ENCODE peak calls at places on chromosomes 7 and 10, in nine cellular contexts. P, Q, M, W, S, T, J, L and I are unnamed samples.

GRCh38 chr10:86007171-86007570 is 359.4 kb downstream of the GRID1 start:
- DNase-seq in P (no peak), Q (no peak), M (no peak), W (no peak), S (no peak), T (no peak), J (no peak), L (no peak), I (no peak)

GRCh38 chr10:28685717-28686116 is 8.4 kb downstream of the BAMBI start:
- DNase-seq in P (no peak), Q (no peak), M (peak; percentile 82), W (no peak), S (no peak), T (no peak), J (no peak), L (no peak), I (no peak)

GRCh38 chr7:74479066-74479781 is 25.5 kb downstream of the GTF2IRD1 start:
- DNase-seq in P (no peak), Q (no peak), M (no peak), W (peak; percentile 32), S (peak; percentile 54), T (peak; percentile 41), J (peak; percentile 70), L (no peak), I (peak; percentile 41)

GRCh38 chr10:59877191-59877671 is 29.1 kb downstream of the CCDC6 start:
- DNase-seq in P (no peak), Q (no peak), M (no peak), W (no peak), S (no peak), T (no peak), J (no peak), L (no peak), I (no peak)

GRCh38 chr10:44242826-44243225 is 142.1 kb downstream of the CXCL12 start:
- DNase-seq in P (no peak), Q (no peak), M (no peak), W (no peak), S (no peak), T (no peak), J (no peak), L (no peak), I (peak; percentile 1)

GRCh38 chr10:78190051-78190450 is 156.4 kb downstream of the RPS24 start:
- DNase-seq in P (no peak), Q (no peak), M (no peak), W (no peak), S (no peak), T (no peak), J (no peak), L (no peak), I (no peak)

GRCh38 chr7:150399861-150400778 is 21.0 kb downstream of the ZNF775 start:
- DNase-seq in P (no peak), Q (no peak), M (no peak), W (no peak), S (no peak), T (peak; percentile 25), J (peak; percentile 72), L (no peak), I (no peak)

GRCh38 chr7:106952175-106952657 is 87.1 kb downstream of the PIK3CG start:
- DNase-seq in P (no peak), Q (no peak), M (no peak), W (no peak), S (no peak), T (no peak), J (no peak), L (no peak), I (no peak)

GRCh38 chr10:86727992-86728559 is 28.3 kb upstream of the BMPR1A start:
- DNase-seq in P (no peak), Q (no peak), M (no peak), W (no peak), S (no peak), T (no peak), J (no peak), L (no peak), I (no peak)

GRCh38 chr7:133140994-133141595 is 59.2 kb upstream of the CHCHD3 start:
- DNase-seq in P (no peak), Q (no peak), M (no peak), W (no peak), S (no peak), T (no peak), J (peak; percentile 75), L (no peak), I (no peak)

GRCh38 chr7:44279731-44280505 is 45.5 kb downstream of the CAMK2B start:
- DNase-seq in P (peak; percentile 8), Q (no peak), M (no peak), W (peak; percentile 8), S (peak; percentile 3), T (no peak), J (peak; percentile 28), L (no peak), I (no peak)

GRCh38 chr7:48046458-48046857 is 11.1 kb downstream of the C7orf57 start:
- DNase-seq in P (no peak), Q (no peak), M (no peak), W (no peak), S (no peak), T (no peak), J (no peak), L (no peak), I (no peak)

GRCh38 chr10:20863008-20863407 is 34.1 kb downstream of the NEBL start:
- DNase-seq in P (no peak), Q (no peak), M (no peak), W (no peak), S (no peak), T (no peak), J (no peak), L (no peak), I (no peak)

GRCh38 chr10:20855398-20856038 is 41.6 kb downstream of the NEBL start:
- DNase-seq in P (no peak), Q (peak; percentile 5), M (peak; percentile 68), W (no peak), S (no peak), T (no peak), J (peak; percentile 11), L (no peak), I (no peak)

GRCh38 chr10:20853276-20853675 is 43.8 kb downstream of the NEBL start:
- DNase-seq in P (no peak), Q (no peak), M (no peak), W (no peak), S (no peak), T (no peak), J (no peak), L (no peak), I (no peak)

GRCh38 chr10:20856484-20856883 is 40.6 kb downstream of the NEBL start:
- DNase-seq in P (no peak), Q (no peak), M (no peak), W (no peak), S (no peak), T (no peak), J (no peak), L (no peak), I (no peak)

DNA sequence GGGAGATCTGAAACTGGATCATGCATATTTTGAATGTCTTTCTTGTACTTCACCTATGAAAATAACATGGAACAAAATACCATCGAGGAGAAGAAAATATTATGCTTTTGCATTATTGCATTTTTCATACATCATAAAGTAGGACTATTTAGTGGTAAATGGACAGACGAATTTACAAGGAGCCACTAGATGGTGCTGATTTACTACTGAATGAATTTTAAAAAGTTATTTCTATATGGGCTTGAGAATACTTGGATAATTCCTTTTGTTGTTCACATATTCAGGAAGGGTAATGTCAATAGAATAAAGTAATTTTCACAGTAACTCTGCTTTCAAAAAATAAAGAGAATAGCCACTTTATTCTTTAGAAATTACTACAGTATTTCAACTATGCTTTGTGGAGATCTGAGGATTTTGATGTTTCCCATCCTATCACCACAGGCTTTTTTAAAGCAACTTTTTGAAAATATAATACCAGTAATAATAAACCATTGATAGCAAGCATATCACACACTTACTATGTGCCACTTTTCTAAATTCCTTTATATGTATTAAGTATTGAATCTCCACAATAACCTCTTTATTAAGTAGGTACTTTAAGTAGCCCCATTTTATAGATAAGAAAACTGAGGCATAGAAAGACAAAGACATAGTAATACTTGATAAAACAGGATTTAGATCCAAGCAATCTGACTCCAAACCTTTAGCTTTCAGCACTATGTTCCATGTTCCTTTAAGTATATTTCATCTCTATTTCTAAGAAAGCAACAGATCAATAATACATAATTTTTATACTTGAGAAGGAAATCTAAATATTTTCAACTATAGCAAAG is 38.6 kb downstream of the NEBL start:
- DNase-seq in P (no peak), Q (no peak), M (peak; percentile 62), W (no peak), S (no peak), T (no peak), J (peak; percentile 10), L (no peak), I (no peak)
- TF ChIP-seq CTCF in P (peak; percentile 53), Q (no peak), M (peak; percentile 73), W (peak; percentile 56), S (peak; percentile 14), T (no peak), J (peak; percentile 76), L (peak; percentile 88), I (peak; percentile 49)

GRCh38 chr10:102627141-102627445 is 17.2 kb upstream of the TRIM8 start:
- DNase-seq in P (no peak), Q (no peak), M (no peak), W (no peak), S (no peak), T (no peak), J (no peak), L (no peak), I (no peak)

GRCh38 chr10:102629661-102630614 is 14.3 kb upstream of the TRIM8 start:
- DNase-seq in P (peak; percentile 66), Q (no peak), M (no peak), W (no peak), S (no peak), T (peak; percentile 76), J (no peak), L (no peak), I (no peak)

GRCh38 chr10:102630663-102631062 is 13.6 kb upstream of the TRIM8 start:
- DNase-seq in P (no peak), Q (no peak), M (no peak), W (no peak), S (no peak), T (no peak), J (no peak), L (no peak), I (no peak)

GRCh38 chr10:102627446-102628293 is 16.6 kb upstream of the TRIM8 start:
- DNase-seq in P (peak; percentile 62), Q (no peak), M (no peak), W (peak; percentile 49), S (peak; percentile 80), T (peak; percentile 45), J (peak; percentile 71), L (peak; percentile 71), I (no peak)

GRCh38 chr10:102628451-102628911 is 15.8 kb upstream of the TRIM8 start:
- DNase-seq in P (no peak), Q (no peak), M (no peak), W (peak; percentile 78), S (peak; percentile 63), T (peak; percentile 26), J (peak; percentile 89), L (no peak), I (no peak)
- TF ChIP-seq CTCF in P (no peak), Q (no peak), M (no peak), W (peak; percentile 33), S (no peak), T (no peak), J (peak; percentile 34), L (no peak), I (no peak)

GRCh38 chr7:134690016-134690415 is 43.4 kb downstream of the BPGM start:
- DNase-seq in P (no peak), Q (no peak), M (peak; percentile 50), W (no peak), S (no peak), T (no peak), J (peak; percentile 50), L (no peak), I (peak; percentile 16)
- TF ChIP-seq CTCF in P (no peak), Q (no peak), M (peak; percentile 57), W (peak; percentile 67), S (peak; percentile 67), T (no peak), J (peak; percentile 95), L (peak; percentile 60), I (no peak)

GRCh38 chr7:138645284-138645683 is 55.9 kb downstream of the SVOPL start:
- DNase-seq in P (no peak), Q (no peak), M (no peak), W (no peak), S (no peak), T (no peak), J (peak; percentile 34), L (peak; percentile 17), I (no peak)
- TF ChIP-seq CTCF in P (no peak), Q (no peak), M (peak; percentile 9), W (no peak), S (no peak), T (no peak), J (no peak), L (no peak), I (no peak)